ENCODE peak calls at places on chromosomes 1 and 21, in five cellular contexts. One of them, this sample, is unnamed.
A peak's percentile ranks its signal among the peaks of the same experiment; 100 is the strongest.

GRCh38 chr1:73980324-73981040 is 217.5 kb downstream of the LRRIQ3 start:
- DNase-seq in upper lobe of right lung: no peak
- DNase-seq in transverse colon: no peak
- DNase-seq in tibial artery: no peak
- DNase-seq in GM12864: no peak
- DNase-seq in this sample: no peak

GRCh38 chr1:94178896-94179295 is 57.9 kb upstream of the ABCA4 start:
- DNase-seq in upper lobe of right lung: no peak
- DNase-seq in transverse colon: no peak
- DNase-seq in tibial artery: no peak
- DNase-seq in GM12864: no peak
- DNase-seq in this sample: no peak

GRCh38 chr1:224433041-224433670 is 1.4 kb downstream of the WDR26 start:
- DNase-seq in upper lobe of right lung: no peak
- DNase-seq in transverse colon: peak; percentile 20
- DNase-seq in tibial artery: no peak
- DNase-seq in GM12864: no peak
- DNase-seq in this sample: no peak

GRCh38 chr1:147273409-147274307 is 31.2 kb downstream of the CHD1L start:
- DNase-seq in upper lobe of right lung: no peak
- DNase-seq in transverse colon: no peak
- DNase-seq in tibial artery: no peak
- DNase-seq in GM12864: peak; percentile 22
- DNase-seq in this sample: peak; percentile 18

GRCh38 chr1:245045087-245045881 is 109.5 kb upstream of the KIF26B start:
- DNase-seq in upper lobe of right lung: no peak
- DNase-seq in transverse colon: peak; percentile 75
- DNase-seq in tibial artery: no peak
- DNase-seq in GM12864: no peak
- DNase-seq in this sample: no peak

GRCh38 chr1:202592141-202592540 is 118.1 kb downstream of the SYT2 start:
- DNase-seq in upper lobe of right lung: no peak
- DNase-seq in transverse colon: no peak
- DNase-seq in tibial artery: no peak
- DNase-seq in GM12864: no peak
- DNase-seq in this sample: no peak

GRCh38 chr1:44643721-44644330 is 30.5 kb downstream of the TMEM53 start:
- DNase-seq in upper lobe of right lung: no peak
- DNase-seq in transverse colon: no peak
- DNase-seq in tibial artery: no peak
- DNase-seq in GM12864: no peak
- DNase-seq in this sample: no peak

GRCh38 chr1:30323841-30324240 is 399.5 kb downstream of the MATN1 start:
- DNase-seq in upper lobe of right lung: no peak
- DNase-seq in transverse colon: no peak
- DNase-seq in tibial artery: peak; percentile 37
- DNase-seq in GM12864: no peak
- DNase-seq in this sample: no peak

GRCh38 chr21:45004481-45005263 is 64.8 kb downstream of the SLX9 start:
- DNase-seq in upper lobe of right lung: peak; percentile 59
- DNase-seq in transverse colon: peak; percentile 5
- DNase-seq in tibial artery: peak; percentile 66
- DNase-seq in GM12864: no peak
- DNase-seq in this sample: no peak

GRCh38 chr1:19313636-19313959 is 1.5 kb downstream of the SLC66A1 start:
- DNase-seq in upper lobe of right lung: no peak
- DNase-seq in transverse colon: no peak
- DNase-seq in tibial artery: no peak
- DNase-seq in GM12864: no peak
- DNase-seq in this sample: no peak
- H3K4me3 ChIP-seq in upper lobe of right lung: no peak overlapping the region
- H3K4me3 ChIP-seq in transverse colon: no peak overlapping the region
- H3K4me3 ChIP-seq in tibial artery: no peak overlapping the region
- H3K4me3 ChIP-seq in GM12864: peak overlapping the region; percentile 76
- H3K4me3 ChIP-seq in this sample: peak overlapping the region; percentile 7

DNA sequence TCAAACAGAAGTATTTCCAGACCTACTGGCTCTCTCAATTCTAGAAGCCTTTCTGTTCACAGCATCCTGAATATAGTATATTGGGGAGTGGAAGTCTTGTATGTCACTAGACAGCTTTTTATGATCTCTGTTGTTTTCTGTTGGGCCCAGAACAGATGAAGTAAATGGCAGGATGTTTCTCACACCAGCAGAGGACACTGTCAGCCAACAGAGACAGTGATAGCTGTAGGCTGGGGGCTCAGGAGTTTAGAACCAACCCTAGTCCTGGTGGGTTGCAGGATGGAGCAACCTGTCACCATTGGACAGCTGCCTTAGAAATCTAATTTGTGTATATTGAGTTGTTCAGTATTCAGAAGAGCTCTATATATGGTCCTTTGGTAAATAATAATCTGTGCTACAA is 16.9 kb downstream of the AGO1 start:
- DNase-seq in upper lobe of right lung: no peak
- DNase-seq in transverse colon: no peak
- DNase-seq in tibial artery: no peak
- DNase-seq in GM12864: no peak
- DNase-seq in this sample: no peak
- TF ChIP-seq CTCF in upper lobe of right lung: no peak
- TF ChIP-seq CTCF in transverse colon: no peak
- TF ChIP-seq CTCF in tibial artery: no peak
- TF ChIP-seq CTCF in GM12864: peak; percentile 26
- TF ChIP-seq CTCF in this sample: peak; percentile 20

DNA sequence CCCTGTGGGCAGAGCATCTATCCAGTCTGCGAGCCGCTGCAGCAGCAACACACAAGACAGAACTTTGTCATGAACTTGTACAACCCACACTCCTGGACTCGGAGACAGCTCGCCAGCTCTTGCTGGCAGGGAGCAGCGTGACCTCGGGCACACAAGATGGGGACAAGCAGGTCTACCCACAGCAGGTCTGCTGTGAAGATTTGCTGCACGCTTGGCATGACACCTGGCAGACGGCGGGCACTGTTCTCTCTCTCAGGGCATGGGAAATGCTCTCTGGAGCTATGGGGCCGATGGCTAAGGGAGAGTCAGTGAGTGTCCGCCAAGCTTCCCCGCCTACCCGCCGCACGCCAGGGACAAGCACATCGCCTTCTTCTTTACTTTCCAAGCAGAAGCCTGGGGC is 90.0 kb downstream of the STUM start:
- DNase-seq in upper lobe of right lung: peak; percentile 49
- DNase-seq in transverse colon: peak; percentile 7
- DNase-seq in tibial artery: peak; percentile 68
- DNase-seq in GM12864: no peak
- DNase-seq in this sample: no peak
- H3K4me3 ChIP-seq in upper lobe of right lung: no peak overlapping the region
- H3K4me3 ChIP-seq in transverse colon: no peak overlapping the region
- H3K4me3 ChIP-seq in tibial artery: no peak overlapping the region
- H3K4me3 ChIP-seq in GM12864: no peak overlapping the region
- H3K4me3 ChIP-seq in this sample: no peak overlapping the region

DNA sequence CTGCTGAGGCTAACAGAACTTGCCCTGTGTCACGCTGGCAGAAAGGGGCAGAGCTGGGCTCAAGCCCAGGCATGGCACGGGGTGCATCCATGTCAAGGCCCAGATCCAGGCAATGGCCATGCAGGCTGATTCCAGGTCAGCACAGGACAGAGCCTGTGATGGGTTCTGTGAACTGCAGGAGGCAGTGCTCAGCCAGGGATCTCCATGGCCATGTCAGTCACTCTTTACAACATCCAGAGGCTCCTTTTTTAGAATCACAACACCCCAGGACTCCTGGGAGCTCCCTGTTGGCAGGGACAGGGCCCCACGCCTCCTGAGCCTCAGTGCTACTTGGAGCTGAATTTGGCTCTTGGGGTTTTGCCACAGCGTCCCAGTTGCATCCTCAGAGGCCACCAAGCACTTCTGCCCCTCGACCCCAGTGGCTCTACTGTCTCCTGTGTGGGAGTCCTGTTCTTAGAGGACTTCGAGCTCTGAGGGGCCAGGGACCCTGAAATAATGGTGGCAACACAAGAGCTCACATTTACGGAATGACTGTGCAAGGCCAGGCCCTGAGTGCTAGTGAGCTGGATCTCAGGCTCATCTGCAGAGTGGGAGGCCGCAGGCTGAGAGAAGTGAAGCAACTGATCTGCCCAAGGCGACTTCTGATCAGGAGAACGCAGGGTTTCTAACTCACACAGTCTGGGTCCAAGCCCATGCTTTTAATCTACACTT is 211.5 kb downstream of the TRABD2B start:
- DNase-seq in upper lobe of right lung: no peak
- DNase-seq in transverse colon: no peak
- DNase-seq in tibial artery: peak; percentile 94
- DNase-seq in GM12864: no peak
- DNase-seq in this sample: no peak
- TF ChIP-seq CTCF in upper lobe of right lung: peak; percentile 14
- TF ChIP-seq CTCF in transverse colon: no peak
- TF ChIP-seq CTCF in tibial artery: peak; percentile 83
- TF ChIP-seq CTCF in GM12864: no peak
- TF ChIP-seq CTCF in this sample: no peak

GRCh38 chr1:10432910-10433785 is 2.9 kb downstream of the CENPS start:
- DNase-seq in upper lobe of right lung: no peak
- DNase-seq in transverse colon: no peak
- DNase-seq in tibial artery: no peak
- DNase-seq in GM12864: no peak
- DNase-seq in this sample: no peak

GRCh38 chr1:10437052-10437451 is 6.8 kb downstream of the CENPS start:
- DNase-seq in upper lobe of right lung: no peak
- DNase-seq in transverse colon: no peak
- DNase-seq in tibial artery: no peak
- DNase-seq in GM12864: no peak
- DNase-seq in this sample: no peak

GRCh38 chr1:10431065-10431730 is 965 bp downstream of the CENPS start:
- DNase-seq in upper lobe of right lung: no peak
- DNase-seq in transverse colon: no peak
- DNase-seq in tibial artery: no peak
- DNase-seq in GM12864: no peak
- DNase-seq in this sample: no peak

GRCh38 chr1:10434590-10434989 is 4.4 kb downstream of the CENPS start:
- DNase-seq in upper lobe of right lung: no peak
- DNase-seq in transverse colon: no peak
- DNase-seq in tibial artery: no peak
- DNase-seq in GM12864: no peak
- DNase-seq in this sample: no peak

GRCh38 chr1:10433790-10434189 is 3.6 kb downstream of the CENPS start:
- DNase-seq in upper lobe of right lung: no peak
- DNase-seq in transverse colon: no peak
- DNase-seq in tibial artery: no peak
- DNase-seq in GM12864: no peak
- DNase-seq in this sample: no peak
- H3K4me3 ChIP-seq in upper lobe of right lung: no peak overlapping the region
- H3K4me3 ChIP-seq in transverse colon: no peak overlapping the region
- H3K4me3 ChIP-seq in tibial artery: no peak overlapping the region
- H3K4me3 ChIP-seq in GM12864: no peak overlapping the region
- H3K4me3 ChIP-seq in this sample: no peak overlapping the region

DNA sequence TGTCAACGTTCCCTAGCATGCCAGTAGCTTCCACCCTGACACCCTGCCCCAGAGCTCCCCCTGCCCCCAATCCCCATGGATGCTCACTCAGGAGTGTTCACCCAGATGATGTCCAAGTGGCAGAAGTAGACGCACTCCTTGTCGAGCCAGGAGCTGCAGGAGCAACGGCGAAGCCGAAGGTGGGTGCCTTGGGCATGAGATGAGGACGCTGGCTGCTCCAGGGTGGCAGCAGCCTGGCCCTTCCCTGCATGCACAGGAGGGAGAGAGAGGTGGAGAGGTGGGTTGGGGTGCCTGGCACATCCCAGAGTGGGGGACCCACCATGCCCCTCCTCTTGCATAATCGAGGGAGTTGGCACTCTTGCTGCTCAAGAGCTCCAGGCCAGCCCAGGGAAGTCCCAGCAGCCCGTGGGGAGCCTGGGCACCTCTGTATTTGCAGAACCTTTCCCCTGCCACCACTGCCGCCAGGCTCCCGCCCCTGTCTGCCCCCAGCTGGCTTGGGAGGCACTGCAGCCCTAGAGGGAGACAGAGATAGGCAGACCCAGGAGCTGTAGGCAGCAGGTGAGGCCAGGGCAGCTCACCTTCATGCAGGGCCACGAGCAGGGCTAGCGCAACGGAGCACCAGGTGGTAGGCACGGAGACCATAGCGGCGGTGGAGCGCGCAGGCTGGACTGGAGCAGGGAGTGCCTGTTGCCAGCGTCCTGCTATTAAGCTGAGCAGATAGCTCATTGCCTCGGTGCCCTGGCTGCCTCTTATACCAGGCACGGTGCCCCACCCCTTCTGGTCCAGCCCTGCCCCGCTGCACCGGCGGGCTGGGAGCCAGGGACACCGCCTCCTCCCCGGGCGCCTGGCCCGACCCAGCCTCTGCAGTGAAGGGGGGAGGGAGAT is at the start of gene EDN2:
- DNase-seq in upper lobe of right lung: peak; percentile 89
- DNase-seq in transverse colon: peak; percentile 89
- DNase-seq in tibial artery: no peak
- DNase-seq in GM12864: no peak
- DNase-seq in this sample: no peak
- TF ChIP-seq CTCF in upper lobe of right lung: no peak
- TF ChIP-seq CTCF in transverse colon: peak; percentile 84
- TF ChIP-seq CTCF in tibial artery: no peak
- TF ChIP-seq CTCF in GM12864: peak; percentile 43
- TF ChIP-seq CTCF in this sample: peak; percentile 44

DNA sequence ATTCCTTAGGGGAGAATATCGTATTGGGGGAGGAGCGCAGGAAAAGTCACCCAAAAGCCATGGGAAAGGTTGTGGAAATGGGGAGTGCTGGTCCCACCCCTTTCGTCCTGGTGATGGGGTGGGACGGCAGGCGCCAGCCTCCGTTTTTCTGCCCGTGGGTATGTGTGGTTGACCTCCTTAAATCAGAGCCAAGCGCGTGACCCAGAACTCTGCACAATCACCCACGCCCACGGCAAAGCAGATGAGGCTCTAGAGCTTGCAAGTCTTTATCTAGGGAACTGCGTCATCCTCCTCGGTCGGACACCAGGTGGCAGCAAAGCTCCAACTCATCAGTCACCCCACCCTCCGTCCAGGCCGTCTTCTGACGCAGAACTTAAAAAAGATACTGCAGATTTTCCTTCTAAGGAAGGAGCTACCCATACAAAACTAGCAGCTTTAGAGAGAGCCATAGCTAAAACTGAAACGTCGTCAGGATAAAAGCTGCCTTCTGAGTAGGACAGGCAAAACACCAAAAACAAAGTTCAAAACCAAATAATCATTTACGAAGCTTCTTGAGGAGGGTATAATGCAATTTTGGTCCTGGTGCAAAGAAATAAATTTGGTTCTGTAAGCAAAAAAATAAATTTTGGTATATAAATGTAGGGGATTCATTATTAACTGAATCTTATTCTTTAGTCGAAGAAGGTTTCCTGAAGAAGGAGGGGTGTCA is 62.0 kb downstream of the TBX19 start:
- DNase-seq in upper lobe of right lung: peak; percentile 91
- DNase-seq in transverse colon: peak; percentile 91
- DNase-seq in tibial artery: peak; percentile 94
- DNase-seq in GM12864: peak; percentile 72
- DNase-seq in this sample: peak; percentile 74
- H3K4me3 ChIP-seq in upper lobe of right lung: peak overlapping the region; percentile 7
- H3K4me3 ChIP-seq in transverse colon: no peak overlapping the region
- H3K4me3 ChIP-seq in tibial artery: peak overlapping the region; percentile 30
- H3K4me3 ChIP-seq in GM12864: no peak overlapping the region
- H3K4me3 ChIP-seq in this sample: no peak overlapping the region

GRCh38 chr1:117573386-117574040 is 32.3 kb upstream of the TENT5C start:
- DNase-seq in upper lobe of right lung: no peak
- DNase-seq in transverse colon: peak; percentile 8
- DNase-seq in tibial artery: no peak
- DNase-seq in GM12864: no peak
- DNase-seq in this sample: no peak
- TF ChIP-seq CTCF in upper lobe of right lung: no peak
- TF ChIP-seq CTCF in transverse colon: no peak
- TF ChIP-seq CTCF in tibial artery: no peak
- TF ChIP-seq CTCF in GM12864: no peak
- TF ChIP-seq CTCF in this sample: no peak